ENCODE peak calls at places on chromosomes 3 and 15, in five cellular contexts. B, C, Q, T and M are unnamed samples. For H3K27me3, the result is how much of the 10 kb centered on the place peaks cover.

GRCh38 chr15:60585743-60586708 is 107.1 kb upstream of the ICE2 start:
- DNase-seq in B (no peak), C (no peak), Q (no peak), T (peak), M (peak)

GRCh38 chr3:152589644-152590043 is 245.3 kb upstream of the P2RY1 start:
- DNase-seq in B (no peak), C (no peak), Q (no peak), T (no peak), M (no peak)

GRCh38 chr15:59150185-59150584 is 45.2 kb downstream of the CCNB2 start:
- DNase-seq in B (no peak), C (no peak), Q (peak), T (no peak), M (no peak)

GRCh38 chr3:171374260-171374659 is 85.9 kb downstream of the TNIK start:
- DNase-seq in B (no peak), C (no peak), Q (no peak), T (no peak), M (no peak)

GRCh38 chr3:71398157-71398836 is 185.2 kb downstream of the FOXP1 start:
- DNase-seq in B (no peak), C (no peak), Q (no peak), T (no peak), M (no peak)

GRCh38 chr15:82040862-82041261 is 5.0 kb downstream of the MEX3B start:
- DNase-seq in B (no peak), C (no peak), Q (no peak), T (peak), M (peak)

GRCh38 chr3:135458539-135458938 is 507.0 kb upstream of the PPP2R3A start:
- DNase-seq in B (no peak), C (no peak), Q (no peak), T (no peak), M (no peak)

GRCh38 chr15:67531379-67532059 is 10.6 kb downstream of the C15orf61 start:
- DNase-seq in B (no peak), C (no peak), Q (no peak), T (no peak), M (no peak)

GRCh38 chr3:52722491-52722890 is 16.6 kb downstream of the SPCS1 start:
- DNase-seq in B (no peak), C (no peak), Q (no peak), T (no peak), M (no peak)

GRCh38 chr3:109563149-109563548 is 225.8 kb upstream of the DPPA4 start:
- DNase-seq in B (no peak), C (no peak), Q (no peak), T (no peak), M (no peak)

GRCh38 chr15:48823706-48824105 is 12.8 kb upstream of the CEP152 start:
- DNase-seq in B (no peak), C (no peak), Q (no peak), T (no peak), M (no peak)

GRCh38 chr3:36408146-36408545 is 27.8 kb downstream of the STAC start:
- DNase-seq in B (no peak), C (no peak), Q (no peak), T (no peak), M (peak)

GRCh38 chr3:44020178-44020577 is 221.5 kb upstream of the TOPAZ1 start:
- DNase-seq in B (no peak), C (no peak), Q (no peak), T (no peak), M (no peak)

GRCh38 chr3:50358355-50358926 is 880 bp downstream of the TMEM115 start:
- DNase-seq in B (no peak), C (no peak), Q (no peak), T (no peak), M (no peak)

GRCh38 chr15:83324799-83325198 is 40.3 kb upstream of the BNC1 start:
- DNase-seq in B (no peak), C (no peak), Q (no peak), T (no peak), M (no peak)
- H3K4me3 ChIP-seq in B (no peak), C (no peak), Q (no peak), T (no peak), M (no peak)

GRCh38 chr3:10329495-10330015 is 8.6 kb upstream of the SEC13 start:
- DNase-seq in B (no peak), C (peak), Q (no peak), T (no peak), M (peak)

GRCh38 chr3:10330319-10330718 is 9.4 kb upstream of the SEC13 start:
- DNase-seq in B (no peak), C (peak), Q (no peak), T (no peak), M (peak)

GRCh38 chr3:10328460-10329071 is 7.7 kb upstream of the SEC13 start:
- DNase-seq in B (no peak), C (peak), Q (no peak), T (no peak), M (peak)

GRCh38 chr3:10331320-10331719 is 10.4 kb upstream of the SEC13 start:
- DNase-seq in B (no peak), C (peak), Q (no peak), T (no peak), M (no peak)

DNA sequence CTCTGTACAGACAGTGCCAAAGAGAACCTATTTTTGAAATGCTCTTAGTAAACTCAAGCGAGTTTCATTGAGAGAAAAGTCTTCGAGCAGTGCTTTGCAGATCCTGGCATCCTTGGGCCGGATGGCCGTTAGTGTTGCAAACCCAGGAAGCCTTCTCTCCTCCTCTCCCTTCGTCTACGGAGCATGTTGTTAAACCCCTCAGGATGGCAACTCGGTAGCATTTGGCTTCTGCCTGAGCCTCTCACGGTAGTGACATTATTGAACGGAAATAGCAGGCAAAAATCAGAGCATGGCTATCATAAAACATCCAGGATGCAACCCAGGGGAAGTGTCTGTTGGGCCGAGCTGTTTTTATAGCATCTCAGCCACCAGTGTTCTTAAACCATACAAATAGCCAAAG is 6.7 kb upstream of the SEC13 start:
- DNase-seq in B (no peak), C (no peak), Q (no peak), T (no peak), M (peak)
- H3K27me3 ChIP-seq in B (under half), C (under half), Q (under half), T (half or more), M (under half)

GRCh38 chr3:184455991-184456390 is 76.1 kb downstream of the CHRD start:
- DNase-seq in B (no peak), C (no peak), Q (no peak), T (no peak), M (no peak)

GRCh38 chr3:184456476-184456875 is 76.6 kb downstream of the CHRD start:
- DNase-seq in B (no peak), C (no peak), Q (no peak), T (no peak), M (no peak)

GRCh38 chr3:184461219-184461618 is 81.4 kb downstream of the CHRD start:
- DNase-seq in B (no peak), C (no peak), Q (no peak), T (peak), M (no peak)

GRCh38 chr3:184459355-184459754 is 79.5 kb downstream of the CHRD start:
- DNase-seq in B (no peak), C (no peak), Q (no peak), T (peak), M (no peak)

GRCh38 chr3:184460276-184460675 is 80.4 kb downstream of the CHRD start:
- DNase-seq in B (no peak), C (no peak), Q (no peak), T (peak), M (peak)
- H3K4me3 ChIP-seq in B (no peak), C (no peak), Q (no peak), T (no peak), M (no peak)

GRCh38 chr15:93247466-93248121 is 158.6 kb upstream of the RGMA start:
- DNase-seq in B (no peak), C (no peak), Q (no peak), T (no peak), M (no peak)

GRCh38 chr15:93246266-93247242 is 157.5 kb upstream of the RGMA start:
- DNase-seq in B (no peak), C (no peak), Q (no peak), T (no peak), M (no peak)

GRCh38 chr15:93245616-93246122 is 156.7 kb upstream of the RGMA start:
- DNase-seq in B (no peak), C (no peak), Q (no peak), T (no peak), M (no peak)

GRCh38 chr15:93243573-93243972 is 154.6 kb upstream of the RGMA start:
- DNase-seq in B (no peak), C (no peak), Q (no peak), T (no peak), M (no peak)

DNA sequence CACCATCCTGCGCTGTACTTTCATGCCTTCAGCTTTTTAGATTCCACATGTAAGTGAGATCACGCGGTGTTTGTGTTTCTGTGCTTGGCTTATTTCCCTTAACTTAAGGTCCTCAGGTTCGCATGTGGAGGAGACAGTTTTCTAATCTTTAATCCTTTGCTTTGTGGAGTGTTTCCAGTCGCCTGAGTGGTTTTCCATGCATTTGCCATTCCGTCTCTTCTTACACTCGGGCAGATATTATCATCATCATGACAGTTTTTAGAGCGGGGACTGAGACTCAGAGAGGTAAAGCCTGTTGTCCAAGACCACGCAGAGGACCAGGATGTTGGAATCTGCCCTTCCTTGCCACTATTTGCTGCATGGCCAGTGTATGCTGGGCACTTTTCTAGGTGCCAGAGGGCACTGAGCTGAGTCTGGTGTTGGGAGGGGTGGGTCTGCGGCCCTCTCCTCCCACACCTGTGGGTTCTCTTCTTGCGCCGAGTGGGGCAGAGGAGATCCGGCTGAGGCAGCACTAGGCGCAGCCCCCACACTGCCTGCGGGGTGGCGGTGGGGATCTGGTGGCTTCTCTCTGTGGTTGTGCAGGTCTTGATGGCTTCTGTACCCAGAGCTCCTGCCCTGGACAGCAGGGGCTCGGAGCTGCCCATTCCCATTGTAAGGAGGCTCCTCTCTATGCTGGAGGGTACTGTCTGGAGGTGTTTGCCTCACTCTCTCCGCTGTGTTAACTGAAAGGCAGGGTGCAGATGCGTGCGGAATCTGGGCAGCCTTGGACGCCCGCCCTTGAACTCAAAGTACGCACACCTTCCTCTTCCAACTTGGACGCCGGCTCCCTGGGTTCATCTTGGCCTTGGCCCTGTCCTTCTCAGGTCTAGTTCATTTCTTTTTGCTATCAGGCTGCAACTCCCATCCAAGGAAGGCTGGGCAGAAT is 155.9 kb upstream of the RGMA start:
- DNase-seq in B (no peak), C (no peak), Q (no peak), T (no peak), M (peak)
- H3K27me3 ChIP-seq in B (under half), C (under half), Q (under half), T (under half), M (under half)

GRCh38 chr15:34043391-34043790 is 4.4 kb upstream of the AVEN start:
- DNase-seq in B (no peak), C (no peak), Q (no peak), T (no peak), M (no peak)

GRCh38 chr15:34046471-34047145 is 7.6 kb upstream of the AVEN start:
- DNase-seq in B (no peak), C (no peak), Q (no peak), T (no peak), M (no peak)

GRCh38 chr15:34047893-34048775 is 9.1 kb upstream of the AVEN start:
- DNase-seq in B (no peak), C (no peak), Q (no peak), T (no peak), M (no peak)

GRCh38 chr15:34043813-34044212 is 4.8 kb upstream of the AVEN start:
- DNase-seq in B (no peak), C (no peak), Q (no peak), T (no peak), M (no peak)

DNA sequence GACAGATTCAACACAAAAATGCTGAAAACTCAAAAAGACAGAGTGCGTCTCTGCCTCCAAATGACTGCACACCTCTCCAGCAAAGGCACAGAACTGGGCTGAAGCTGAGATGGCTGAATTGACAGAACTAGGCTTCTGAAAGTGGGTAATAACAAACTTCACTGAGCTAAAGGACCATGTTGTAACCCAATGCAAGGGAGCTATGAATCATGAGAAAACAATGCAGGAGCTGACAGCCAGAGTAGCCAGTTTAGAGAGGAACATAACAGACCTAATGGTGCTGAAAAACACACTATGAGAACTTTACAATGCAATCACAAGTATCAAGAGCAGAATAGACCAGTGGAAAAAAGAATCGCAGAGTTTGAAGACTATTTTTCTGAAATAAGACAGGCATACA is 10.1 kb upstream of the AVEN start:
- DNase-seq in B (no peak), C (no peak), Q (no peak), T (no peak), M (no peak)
- H3K4me3 ChIP-seq in B (no peak), C (no peak), Q (no peak), T (no peak), M (no peak)

GRCh38 chr15:79434361-79434760 is 2.2 kb downstream of the MINAR1 start:
- DNase-seq in B (no peak), C (no peak), Q (no peak), T (no peak), M (no peak)

GRCh38 chr15:79431636-79432344 is at the start of gene MINAR1:
- DNase-seq in B (no peak), C (no peak), Q (no peak), T (peak), M (peak)

GRCh38 chr15:79430901-79431635 is 1.1 kb upstream of the MINAR1 start:
- DNase-seq in B (no peak), C (no peak), Q (no peak), T (peak), M (peak)

GRCh38 chr15:79432345-79433311 is 492 bp downstream of the MINAR1 start:
- DNase-seq in B (no peak), C (no peak), Q (no peak), T (peak), M (peak)

GRCh38 chr15:79433610-79434009 is 1.5 kb downstream of the MINAR1 start:
- DNase-seq in B (no peak), C (no peak), Q (no peak), T (peak), M (peak)
- H3K27me3 ChIP-seq in B (under half), C (under half), Q (half or more), T (half or more), M (half or more)

GRCh38 chr15:98764296-98764695 is 116.0 kb downstream of the IGF1R start:
- DNase-seq in B (no peak), C (no peak), Q (no peak), T (no peak), M (no peak)

GRCh38 chr15:98765610-98766009 is 117.3 kb downstream of the IGF1R start:
- DNase-seq in B (no peak), C (no peak), Q (no peak), T (no peak), M (no peak)

GRCh38 chr15:98760112-98760826 is 111.9 kb downstream of the IGF1R start:
- DNase-seq in B (no peak), C (no peak), Q (peak), T (no peak), M (no peak)

GRCh38 chr15:98760975-98761374 is 112.6 kb downstream of the IGF1R start:
- DNase-seq in B (no peak), C (no peak), Q (no peak), T (no peak), M (no peak)

DNA sequence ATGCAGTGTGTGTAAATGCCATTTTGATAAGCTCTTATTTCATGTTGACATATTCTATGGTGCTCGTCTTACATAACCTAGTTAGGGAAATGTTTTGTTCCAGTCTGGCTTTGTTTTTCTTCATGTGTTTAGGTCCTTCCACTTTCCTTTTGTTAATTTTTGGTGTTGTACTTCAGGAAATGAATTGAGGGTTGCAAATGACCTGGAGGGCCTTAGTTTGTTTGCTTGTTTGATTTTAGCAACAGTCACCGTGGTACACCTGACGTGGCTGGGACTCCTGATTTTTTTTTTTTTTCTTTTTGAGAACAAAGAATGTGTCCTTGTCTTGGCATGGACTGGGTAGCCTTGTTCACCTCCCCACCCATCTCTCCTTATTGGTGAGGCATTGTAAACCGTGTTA is 114.8 kb downstream of the IGF1R start:
- DNase-seq in B (no peak), C (no peak), Q (no peak), T (no peak), M (no peak)
- H3K4me3 ChIP-seq in B (no peak), C (no peak), Q (no peak), T (no peak), M (no peak)

GRCh38 chr3:82261637-82262036 is 500.2 kb upstream of the GBE1 start:
- DNase-seq in B (no peak), C (no peak), Q (no peak), T (no peak), M (no peak)
- H3K27me3 ChIP-seq in B (under half), C (under half), Q (under half), T (under half), M (under half)

DNA sequence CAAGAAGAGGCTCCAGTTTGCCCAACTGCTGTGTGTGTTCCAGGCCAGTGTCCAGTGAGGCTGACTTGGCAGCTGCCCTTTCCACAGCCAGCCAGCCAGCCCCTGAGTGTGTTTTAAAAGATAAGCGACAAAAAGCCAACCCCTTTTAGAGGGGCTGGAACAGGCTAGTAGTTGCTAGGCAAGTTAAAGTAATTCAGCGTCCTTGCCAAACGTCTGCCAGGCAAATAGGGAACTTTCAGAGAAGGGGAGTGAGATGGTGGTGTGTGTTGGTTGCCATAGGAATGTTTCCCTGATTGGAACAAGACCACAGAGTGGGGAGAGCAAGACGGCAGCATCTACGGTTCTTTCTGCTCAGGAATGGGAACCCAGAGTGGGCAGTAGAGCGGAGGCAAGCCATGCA is 86.3 kb downstream of the TMEM108 start:
- DNase-seq in B (no peak), C (no peak), Q (no peak), T (no peak), M (no peak)
- H3K4me3 ChIP-seq in B (no peak), C (no peak), Q (no peak), T (no peak), M (no peak)